ENCODE peak calls at places on chromosome 12, in four cellular contexts. One of them, this sample, is unnamed.

GRCh38 chr12:31715283-31715825 is 13.5 kb downstream of the AMN1 start:
- DNase-seq in K562: peak
- DNase-seq in SK-N-SH: no peak
- DNase-seq in HepG2: peak
- DNase-seq in this sample: no peak

GRCh38 chr12:76777765-76778216 is 13.9 kb downstream of the ZDHHC17 start:
- DNase-seq in HepG2: no peak
- DNase-seq in K562: peak
- DNase-seq in SK-N-SH: no peak
- DNase-seq in this sample: no peak

GRCh38 chr12:32302218-32302826 is 97.0 kb upstream of the FGD4 start:
- DNase-seq in HepG2: peak
- DNase-seq in K562: peak
- DNase-seq in SK-N-SH: peak
- DNase-seq in this sample: peak

GRCh38 chr12:46407360-46407759 is 34.8 kb upstream of the SLC38A2 start:
- DNase-seq in HepG2: no peak
- DNase-seq in SK-N-SH: no peak
- DNase-seq in K562: no peak
- DNase-seq in this sample: no peak

GRCh38 chr12:71397433-71397954 is 42.1 kb upstream of the LGR5 start:
- DNase-seq in K562: no peak
- DNase-seq in HepG2: no peak
- DNase-seq in SK-N-SH: no peak
- DNase-seq in this sample: no peak

GRCh38 chr12:10126401-10126800 is 3.6 kb downstream of the CLEC7A start:
- DNase-seq in SK-N-SH: no peak
- DNase-seq in HepG2: no peak
- DNase-seq in K562: no peak
- DNase-seq in this sample: no peak

GRCh38 chr12:63457857-63458256 is 210.4 kb downstream of the DPY19L2 start:
- DNase-seq in K562: no peak
- DNase-seq in HepG2: no peak
- DNase-seq in SK-N-SH: no peak
- DNase-seq in this sample: no peak

GRCh38 chr12:116318738-116319050 is 41.2 kb upstream of the MED13L start:
- DNase-seq in K562: no peak
- DNase-seq in SK-N-SH: no peak
- DNase-seq in HepG2: no peak
- DNase-seq in this sample: no peak

GRCh38 chr12:123106640-123107359 is 44.1 kb downstream of the PITPNM2 start:
- DNase-seq in SK-N-SH: no peak
- DNase-seq in HepG2: no peak
- DNase-seq in K562: peak
- DNase-seq in this sample: no peak

GRCh38 chr12:1481326-1481725 is 113.1 kb downstream of the FBXL14 start:
- DNase-seq in K562: no peak
- DNase-seq in HepG2: no peak
- DNase-seq in SK-N-SH: no peak
- DNase-seq in this sample: no peak

GRCh38 chr12:92952394-92952793 is 23.3 kb upstream of the EEA1 start:
- DNase-seq in SK-N-SH: no peak
- DNase-seq in HepG2: no peak
- DNase-seq in K562: no peak
- DNase-seq in this sample: no peak
- TF ChIP-seq FOXJ3 in SK-N-SH: no peak
- TF ChIP-seq FOXJ3 in HepG2: no peak
- TF ChIP-seq FOXJ3 in K562: no peak
- TF ChIP-seq FOXJ3 in this sample: no peak

DNA sequence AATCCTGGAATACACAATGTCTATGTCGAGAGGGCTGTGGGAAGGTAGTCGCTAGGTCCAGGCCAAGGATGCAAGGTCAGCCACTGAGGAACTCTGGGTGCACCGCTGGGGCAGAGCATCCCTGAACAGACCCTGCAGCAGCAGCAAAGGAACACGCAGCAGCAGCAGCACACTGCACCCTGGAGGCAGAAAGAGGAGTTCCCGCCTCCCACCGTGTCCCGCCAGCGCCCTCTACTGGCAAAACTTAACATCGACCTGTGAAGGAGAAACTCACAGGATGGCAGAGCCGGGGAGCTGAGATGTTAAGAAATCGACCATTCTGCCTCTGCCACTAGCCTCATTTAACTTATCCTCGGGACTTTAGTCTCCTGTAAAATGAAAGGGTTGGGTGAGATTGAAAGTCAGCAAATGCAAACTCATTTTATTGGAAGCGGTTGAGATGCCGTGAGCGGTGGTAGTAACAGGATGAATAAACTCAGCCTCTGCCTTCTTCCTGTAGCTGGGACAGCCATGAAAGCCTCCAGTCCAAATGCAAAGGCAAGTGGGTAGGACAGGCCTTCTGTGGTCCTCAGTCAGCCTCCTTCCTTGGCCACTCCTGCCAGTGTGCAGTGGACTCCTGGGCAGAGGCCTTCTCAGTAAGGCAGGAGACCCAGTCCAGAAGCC is 45.6 kb downstream of the STAB2 start:
- DNase-seq in SK-N-SH: peak
- DNase-seq in K562: peak
- DNase-seq in HepG2: peak
- DNase-seq in this sample: peak
- TF ChIP-seq FOXJ3 in SK-N-SH: no peak
- TF ChIP-seq FOXJ3 in K562: no peak
- TF ChIP-seq FOXJ3 in HepG2: no peak
- TF ChIP-seq FOXJ3 in this sample: no peak

GRCh38 chr12:7934560-7935463 is 1.2 kb downstream of the SLC2A3 start:
- DNase-seq in SK-N-SH: no peak
- DNase-seq in HepG2: no peak
- DNase-seq in K562: peak
- DNase-seq in this sample: no peak
- TF ChIP-seq FOXJ3 in SK-N-SH: no peak
- TF ChIP-seq FOXJ3 in HepG2: no peak
- TF ChIP-seq FOXJ3 in K562: no peak
- TF ChIP-seq FOXJ3 in this sample: no peak

GRCh38 chr12:39443704-39444234 is 849 bp upstream of the KIF21A start:
- DNase-seq in SK-N-SH: no peak
- DNase-seq in K562: no peak
- DNase-seq in HepG2: peak
- DNase-seq in this sample: no peak
- TF ChIP-seq FOXJ3 in SK-N-SH: no peak
- TF ChIP-seq FOXJ3 in K562: no peak
- TF ChIP-seq FOXJ3 in HepG2: no peak
- TF ChIP-seq FOXJ3 in this sample: no peak

DNA sequence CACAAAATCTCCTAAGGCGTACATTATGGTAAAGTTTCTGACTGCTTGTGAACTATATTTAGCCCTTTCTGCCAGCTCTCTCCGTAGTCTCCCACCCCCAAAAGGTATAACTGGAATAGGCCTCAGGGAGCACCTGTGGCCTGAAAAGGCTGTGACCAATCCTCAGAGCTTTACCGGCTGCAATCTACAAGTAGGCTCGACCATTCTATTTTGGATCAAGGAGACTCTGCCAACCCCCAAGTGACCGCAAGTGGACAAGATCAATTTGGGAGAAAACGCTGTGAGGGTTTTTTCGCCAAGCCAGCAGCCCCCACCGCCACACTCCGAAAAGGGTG is 1.2 kb downstream of the PPTC7 start:
- DNase-seq in HepG2: no peak
- DNase-seq in K562: peak
- DNase-seq in SK-N-SH: peak
- DNase-seq in this sample: no peak
- TF ChIP-seq FOXJ3 in HepG2: no peak
- TF ChIP-seq FOXJ3 in K562: no peak
- TF ChIP-seq FOXJ3 in SK-N-SH: no peak
- TF ChIP-seq FOXJ3 in this sample: no peak

GRCh38 chr12:3035815-3036702 is 41.1 kb upstream of the TSPAN9 start:
- DNase-seq in K562: peak
- DNase-seq in HepG2: no peak
- DNase-seq in SK-N-SH: peak
- DNase-seq in this sample: no peak
- TF ChIP-seq FOXJ3 in K562: no peak
- TF ChIP-seq FOXJ3 in HepG2: no peak
- TF ChIP-seq FOXJ3 in SK-N-SH: no peak
- TF ChIP-seq FOXJ3 in this sample: no peak

GRCh38 chr12:58064681-58065080 is 123.3 kb downstream of the ATP23 start:
- DNase-seq in K562: no peak
- DNase-seq in HepG2: no peak
- DNase-seq in SK-N-SH: no peak
- DNase-seq in this sample: no peak

GRCh38 chr12:58069268-58069967 is 128.1 kb downstream of the ATP23 start:
- DNase-seq in SK-N-SH: no peak
- DNase-seq in HepG2: no peak
- DNase-seq in K562: no peak
- DNase-seq in this sample: no peak

GRCh38 chr12:58066296-58066695 is 124.9 kb downstream of the ATP23 start:
- DNase-seq in SK-N-SH: no peak
- DNase-seq in HepG2: no peak
- DNase-seq in K562: no peak
- DNase-seq in this sample: no peak

GRCh38 chr12:58068706-58069105 is 127.3 kb downstream of the ATP23 start:
- DNase-seq in HepG2: no peak
- DNase-seq in SK-N-SH: no peak
- DNase-seq in K562: no peak
- DNase-seq in this sample: no peak

GRCh38 chr12:58067610-58068387 is 126.4 kb downstream of the ATP23 start:
- DNase-seq in SK-N-SH: no peak
- DNase-seq in K562: no peak
- DNase-seq in HepG2: no peak
- DNase-seq in this sample: no peak
- TF ChIP-seq FOXJ3 in SK-N-SH: no peak
- TF ChIP-seq FOXJ3 in K562: no peak
- TF ChIP-seq FOXJ3 in HepG2: no peak
- TF ChIP-seq FOXJ3 in this sample: no peak

GRCh38 chr12:114952573-114953196 is 268.7 kb upstream of the TBX3 start:
- DNase-seq in HepG2: no peak
- DNase-seq in K562: peak
- DNase-seq in SK-N-SH: no peak
- DNase-seq in this sample: no peak
- TF ChIP-seq FOXJ3 in HepG2: no peak
- TF ChIP-seq FOXJ3 in K562: no peak
- TF ChIP-seq FOXJ3 in SK-N-SH: no peak
- TF ChIP-seq FOXJ3 in this sample: no peak

GRCh38 chr12:128269108-128269713 is 2.2 kb downstream of the TMEM132C start:
- DNase-seq in SK-N-SH: peak
- DNase-seq in K562: no peak
- DNase-seq in HepG2: no peak
- DNase-seq in this sample: no peak
- TF ChIP-seq FOXJ3 in SK-N-SH: no peak
- TF ChIP-seq FOXJ3 in K562: no peak
- TF ChIP-seq FOXJ3 in HepG2: no peak
- TF ChIP-seq FOXJ3 in this sample: no peak

DNA sequence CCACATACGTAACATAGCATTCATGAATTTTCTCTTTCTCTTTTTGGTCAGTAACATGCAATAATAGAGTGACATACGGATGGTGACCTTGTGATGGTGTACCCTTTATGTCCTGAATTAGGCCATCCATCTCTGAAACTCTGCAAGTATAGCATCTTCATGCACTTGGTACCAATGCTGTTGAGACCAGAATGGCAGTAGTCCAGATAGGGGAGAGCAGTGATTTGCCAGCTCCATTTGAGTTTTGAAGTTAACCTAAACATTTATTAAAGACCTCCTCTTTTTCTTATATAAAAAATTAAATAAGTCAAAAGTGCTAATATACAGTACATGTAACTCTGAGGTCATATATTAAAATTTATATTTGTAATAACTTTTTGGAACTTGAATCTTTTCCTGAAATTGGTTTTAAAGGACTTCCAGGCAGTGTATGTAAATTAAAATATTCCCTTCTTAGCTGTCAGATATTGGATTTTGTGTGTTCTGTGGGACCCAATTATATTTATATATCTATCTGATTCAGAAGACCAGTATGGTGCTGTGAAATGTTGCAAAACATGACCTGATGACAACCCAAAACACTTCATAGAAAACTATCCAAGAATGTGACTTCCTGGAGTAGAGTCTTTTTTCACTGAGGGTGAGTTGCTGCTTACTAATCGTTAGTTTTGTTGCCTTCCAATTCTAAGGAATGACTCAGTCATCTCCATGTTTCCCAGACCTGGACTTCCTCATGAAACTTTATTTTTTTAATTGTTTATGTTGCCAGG is 3.5 kb downstream of the ELK3 start:
- DNase-seq in HepG2: no peak
- DNase-seq in K562: no peak
- DNase-seq in SK-N-SH: no peak
- DNase-seq in this sample: no peak
- TF ChIP-seq FOXJ3 in HepG2: no peak
- TF ChIP-seq FOXJ3 in K562: no peak
- TF ChIP-seq FOXJ3 in SK-N-SH: no peak
- TF ChIP-seq FOXJ3 in this sample: no peak

This sample was measured in WTC11.